ENCODE peak calls at places on chromosomes 5 and 9, in five cellular contexts. R is A549, V is OCI-LY7, U is IMR-90, M is tibial artery. Z is an unnamed sample. For H3K4me1, the result is how much of the 10 kb centered on the place peaks cover.

GRCh38 chr9:134564431-134565170 is 77.0 kb upstream of the COL5A1 start:
- DNase-seq in R (no peak), V (no peak), U (peak), M (no peak), Z (peak)

GRCh38 chr9:133050781-133051180 is 11.0 kb upstream of the CEL start:
- DNase-seq in R (no peak), V (no peak), U (no peak), M (no peak), Z (no peak)

GRCh38 chr5:87829214-87829551 is 416.5 kb upstream of the CCNH start:
- DNase-seq in R (peak), V (no peak), U (no peak), M (peak), Z (no peak)

GRCh38 chr9:116234091-116234490 is 80.5 kb downstream of the PAPPA start:
- DNase-seq in R (peak), V (no peak), U (peak), M (no peak), Z (no peak)

GRCh38 chr5:133977858-133978257 is 9.4 kb upstream of the C5orf15 start:
- DNase-seq in R (no peak), V (no peak), U (peak), M (no peak), Z (no peak)

GRCh38 chr5:130981663-130982062 is 183.4 kb downstream of the HINT1 start:
- DNase-seq in R (no peak), V (no peak), U (no peak), M (no peak), Z (no peak)

GRCh38 chr5:32710859-32711692 is at the start of gene NPR3:
- DNase-seq in R (peak), V (no peak), U (peak), M (peak), Z (no peak)

GRCh38 chr5:78472469-78473106 is 112.2 kb downstream of the SCAMP1 start:
- DNase-seq in R (no peak), V (peak), U (no peak), M (no peak), Z (no peak)

GRCh38 chr5:149937610-149938009 is 7.0 kb downstream of the PDE6A start:
- DNase-seq in R (peak), V (no peak), U (no peak), M (no peak), Z (no peak)

GRCh38 chr9:76581752-76582151 is 122.8 kb downstream of the GCNT1 start:
- DNase-seq in R (no peak), V (no peak), U (no peak), M (no peak), Z (no peak)

GRCh38 chr5:154271466-154271865 is 80.9 kb downstream of the GALNT10 start:
- DNase-seq in R (no peak), V (no peak), U (no peak), M (no peak), Z (peak)

GRCh38 chr5:154778534-154778933 is 23.4 kb downstream of the LARP1 start:
- DNase-seq in R (no peak), V (no peak), U (no peak), M (no peak), Z (no peak)

GRCh38 chr9:18973348-18973747 is 59.7 kb downstream of the SAXO1 start:
- DNase-seq in R (no peak), V (no peak), U (no peak), M (no peak), Z (no peak)

GRCh38 chr9:77014597-77015263 is 4.7 kb upstream of the FOXB2 start:
- DNase-seq in R (no peak), V (no peak), U (no peak), M (no peak), Z (no peak)

GRCh38 chr5:176596689-176597416 is 13.1 kb downstream of the GPRIN1 start:
- DNase-seq in R (no peak), V (peak), U (no peak), M (no peak), Z (no peak)

GRCh38 chr5:138725885-138726457 is 27.3 kb upstream of the CTNNA1 start:
- DNase-seq in R (no peak), V (no peak), U (no peak), M (no peak), Z (no peak)

GRCh38 chr9:106678273-106678672 is 184.7 kb upstream of the ZNF462 start:
- DNase-seq in R (no peak), V (no peak), U (no peak), M (no peak), Z (no peak)

GRCh38 chr5:128406863-128407262 is 131.2 kb downstream of the FBN2 start:
- DNase-seq in R (no peak), V (no peak), U (peak), M (no peak), Z (no peak)

GRCh38 chr5:139462582-139463276 is at the start of gene ECSCR:
- DNase-seq in R (no peak), V (no peak), U (no peak), M (no peak), Z (no peak)

GRCh38 chr5:998276-998974 is 10.2 kb upstream of the NKD2 start:
- DNase-seq in R (no peak), V (no peak), U (no peak), M (peak), Z (no peak)

GRCh38 chr5:73480500-73480899 is 17.7 kb upstream of the BTF3 start:
- DNase-seq in R (no peak), V (no peak), U (no peak), M (no peak), Z (no peak)

GRCh38 chr5:146862641-146863040 is 15.9 kb downstream of the PPP2R2B start:
- DNase-seq in R (no peak), V (no peak), U (no peak), M (no peak), Z (no peak)

GRCh38 chr9:116859763-116860162 is 172.7 kb downstream of the TRIM32 start:
- DNase-seq in R (no peak), V (no peak), U (no peak), M (no peak), Z (no peak)

GRCh38 chr9:136103651-136104487 is 8.8 kb upstream of the NACC2 start:
- DNase-seq in R (no peak), V (peak), U (no peak), M (no peak), Z (no peak)

GRCh38 chr5:111495159-111495558 is 17.2 kb downstream of the STARD4 start:
- DNase-seq in R (no peak), V (no peak), U (no peak), M (no peak), Z (no peak)

GRCh38 chr5:13250450-13251291 is 693.8 kb downstream of the DNAH5 start:
- DNase-seq in R (peak), V (peak), U (peak), M (no peak), Z (no peak)

GRCh38 chr5:57676228-57677098 is 193.9 kb upstream of the ACTBL2 start:
- DNase-seq in R (no peak), V (no peak), U (peak), M (no peak), Z (no peak)

GRCh38 chr9:84436386-84437114 is 96.0 kb upstream of the SLC28A3 start:
- DNase-seq in R (no peak), V (no peak), U (no peak), M (no peak), Z (no peak)

GRCh38 chr9:96817973-96818372 is 36.3 kb downstream of the ZNF782 start:
- DNase-seq in R (no peak), V (no peak), U (no peak), M (no peak), Z (no peak)

GRCh38 chr9:90659626-90660364 is 17.2 kb upstream of the DIRAS2 start:
- DNase-seq in R (no peak), V (no peak), U (peak), M (no peak), Z (no peak)

GRCh38 chr5:20649966-20650365 is 662.0 kb upstream of the CDH18 start:
- DNase-seq in R (no peak), V (no peak), U (no peak), M (no peak), Z (no peak)

GRCh38 chr5:15821506-15821905 is 321.5 kb downstream of the FBXL7 start:
- DNase-seq in R (no peak), V (no peak), U (peak), M (no peak), Z (no peak)

GRCh38 chr9:85508616-85509015 is 233.1 kb downstream of the AGTPBP1 start:
- DNase-seq in R (peak), V (no peak), U (no peak), M (no peak), Z (no peak)

GRCh38 chr5:129781594-129781993 is 33.7 kb downstream of the MINAR2 start:
- DNase-seq in R (no peak), V (no peak), U (no peak), M (no peak), Z (no peak)

GRCh38 chr5:140093866-140094265 is 20.0 kb upstream of the PURA start:
- DNase-seq in R (no peak), V (no peak), U (no peak), M (no peak), Z (no peak)

GRCh38 chr5:129241755-129242154 is 147.2 kb downstream of the ISOC1 start:
- DNase-seq in R (no peak), V (no peak), U (no peak), M (no peak), Z (no peak)

GRCh38 chr5:65774346-65774745 is 52.3 kb downstream of the NLN start:
- DNase-seq in R (no peak), V (no peak), U (peak), M (no peak), Z (no peak)

GRCh38 chr5:66596791-66597757 is 881 bp downstream of the MAST4 start:
- DNase-seq in R (peak), V (peak), U (no peak), M (no peak), Z (no peak)

GRCh38 chr9:121652838-121653231 is 1.4 kb downstream of the DAB2IP start:
- DNase-seq in R (no peak), V (no peak), U (no peak), M (no peak), Z (no peak)
- H3K4me1 ChIP-seq in R (under half), V (under half), U (under half), M (under half), Z (under half)

DNA sequence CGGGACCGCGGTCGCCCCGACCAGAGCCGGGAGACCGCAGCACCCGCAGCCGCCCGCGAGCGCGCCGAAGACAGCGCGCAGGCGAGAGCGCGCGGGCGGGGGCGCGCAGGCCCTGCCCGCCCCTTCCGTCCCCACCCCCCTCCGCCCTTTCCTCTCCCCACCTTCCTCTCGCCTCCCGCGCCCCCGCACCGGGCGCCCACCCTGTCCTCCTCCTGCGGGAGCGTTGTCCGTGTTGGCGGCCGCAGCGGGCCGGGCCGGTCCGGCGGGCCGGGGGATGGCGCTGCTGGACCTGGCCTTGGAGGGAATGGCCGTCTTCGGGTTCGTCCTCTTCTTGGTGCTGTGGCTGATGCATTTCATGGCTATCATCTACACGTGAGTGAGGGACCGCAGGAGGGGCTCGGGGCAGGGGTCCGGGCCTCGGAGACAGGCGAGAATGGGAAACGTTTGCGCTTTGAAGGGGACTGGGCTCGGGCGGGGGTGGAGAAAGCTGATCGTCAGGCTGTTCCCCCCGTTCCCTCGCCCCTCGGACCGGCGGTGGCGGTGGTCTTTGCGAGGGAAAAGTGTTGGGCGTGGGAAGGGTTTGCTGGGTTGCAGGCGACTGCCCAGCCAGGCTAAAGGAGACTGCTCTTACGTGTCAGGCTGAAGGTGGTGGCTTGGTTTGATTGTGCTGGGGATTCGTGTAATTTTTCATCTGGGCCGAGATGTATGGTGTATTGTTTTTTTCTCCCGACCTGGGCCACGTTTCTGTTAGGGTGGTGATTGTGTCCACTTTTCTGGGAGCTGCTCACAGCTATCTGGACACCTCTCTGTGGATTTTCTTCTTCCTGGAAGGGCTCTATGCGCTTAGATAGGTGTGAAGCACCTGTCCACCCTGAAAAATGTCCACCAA is 572 bp downstream of the UGCG start:
- DNase-seq in R (peak), V (no peak), U (no peak), M (peak), Z (peak)
- TF ChIP-seq CTCF in R (peak), V (no peak), U (peak), M (peak), Z (no peak)

GRCh38 chr9:114384836-114385411 is 2.9 kb downstream of the AKNA start:
- DNase-seq in R (no peak), V (no peak), U (no peak), M (no peak), Z (no peak)
- H3K4me1 ChIP-seq in R (under half), V (half or more), U (under half), M (under half), Z (half or more)

DNA sequence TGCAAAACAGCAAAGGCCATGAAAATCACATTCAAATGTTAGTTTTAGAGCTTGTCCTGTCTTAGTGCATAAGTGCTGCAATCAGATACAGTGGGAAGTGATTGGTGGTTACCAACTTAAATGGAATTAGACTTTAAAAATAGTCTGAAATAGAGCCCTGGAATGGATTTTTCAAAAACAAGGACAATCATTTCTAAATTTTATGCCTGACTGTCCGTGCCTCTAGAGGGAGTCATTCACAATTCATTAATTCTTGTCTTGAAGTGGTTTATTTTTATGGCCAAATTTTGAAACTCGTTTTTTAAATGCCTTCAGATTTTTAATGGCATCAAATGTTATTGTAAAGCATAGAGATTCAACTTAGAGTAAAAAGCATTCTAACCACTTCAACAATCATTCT is 561.8 kb upstream of the DAB2 start:
- DNase-seq in R (no peak), V (no peak), U (no peak), M (no peak), Z (no peak)
- TF ChIP-seq CTCF in R (peak), V (peak), U (no peak), M (no peak), Z (no peak)

GRCh38 chr5:161382702-161383101 is 163.8 kb downstream of the GABRB2 start:
- DNase-seq in R (no peak), V (no peak), U (no peak), M (no peak), Z (no peak)
- H3K4me1 ChIP-seq in R (under half), V (under half), U (under half), M (under half), Z (under half)

GRCh38 chr5:3531320-3531986 is 64.2 kb upstream of the IRX1 start:
- DNase-seq in R (no peak), V (no peak), U (no peak), M (no peak), Z (peak)

GRCh38 chr5:3534997-3535396 is 60.6 kb upstream of the IRX1 start:
- DNase-seq in R (no peak), V (no peak), U (no peak), M (no peak), Z (peak)

GRCh38 chr5:3537942-3538341 is 57.7 kb upstream of the IRX1 start:
- DNase-seq in R (no peak), V (no peak), U (no peak), M (no peak), Z (no peak)

GRCh38 chr5:3538886-3539285 is 56.7 kb upstream of the IRX1 start:
- DNase-seq in R (no peak), V (no peak), U (no peak), M (no peak), Z (no peak)

DNA sequence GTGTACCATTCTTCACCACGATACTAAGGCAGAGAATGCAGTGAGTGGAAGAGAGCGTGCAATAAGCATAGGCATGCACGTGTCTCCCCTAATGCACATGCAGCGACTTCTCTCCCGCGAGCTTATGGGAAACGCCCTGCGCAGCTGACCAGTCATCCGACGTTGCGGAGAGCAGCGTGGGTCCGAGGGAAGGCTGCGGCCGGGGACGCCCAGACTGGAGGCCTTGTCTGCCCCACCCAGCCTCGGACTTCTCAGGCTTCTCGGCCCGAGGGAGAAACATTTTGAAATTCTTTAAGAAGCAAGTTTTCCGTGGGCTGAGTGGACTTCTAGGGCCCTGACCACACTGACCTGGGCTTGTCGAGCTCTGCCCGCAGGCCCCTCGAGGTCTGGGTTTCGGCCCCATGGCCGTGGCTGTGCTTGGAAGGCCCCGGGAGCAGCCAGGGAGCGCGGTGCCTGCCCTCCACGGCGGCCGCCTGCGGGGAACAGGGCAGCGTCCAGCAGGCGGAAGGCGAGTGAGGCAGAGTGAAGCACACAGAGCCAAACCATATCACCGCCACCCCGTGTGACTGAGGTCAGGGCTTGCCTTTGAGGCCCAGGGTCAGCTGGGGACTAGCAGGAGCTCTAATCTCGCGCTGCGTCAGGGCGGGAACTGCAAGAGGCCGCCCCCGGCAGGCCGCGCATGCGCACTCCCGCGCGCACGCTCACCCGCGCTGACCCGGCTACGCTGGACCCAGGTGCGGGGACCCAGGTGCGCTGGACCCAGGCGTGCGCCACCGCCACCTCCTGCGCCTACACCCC is 60.0 kb upstream of the IRX1 start:
- DNase-seq in R (no peak), V (no peak), U (no peak), M (no peak), Z (no peak)
- TF ChIP-seq CTCF in R (no peak), V (no peak), U (no peak), M (no peak), Z (no peak)

DNA sequence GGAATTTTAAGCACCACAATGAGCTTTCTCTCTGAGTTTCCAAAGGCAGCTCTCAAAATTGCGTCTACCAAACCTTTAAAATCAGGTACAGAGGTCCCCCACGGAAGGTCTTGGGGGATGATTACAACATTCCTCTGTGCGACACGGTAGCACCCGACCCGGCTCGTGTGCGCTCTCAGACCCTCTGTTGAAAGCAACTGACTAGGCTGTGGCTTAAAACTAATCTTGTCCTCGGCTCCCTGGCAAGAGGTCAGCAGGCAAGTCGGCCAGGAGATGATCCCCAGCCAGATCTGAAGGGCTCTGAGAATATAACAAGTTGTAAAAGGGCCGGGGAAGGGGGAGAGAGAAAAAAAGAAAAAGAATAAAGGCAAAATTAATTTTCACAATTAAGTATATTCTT is 92.6 kb upstream of the LMX1B start:
- DNase-seq in R (no peak), V (no peak), U (no peak), M (peak), Z (no peak)
- H3K4me1 ChIP-seq in R (under half), V (under half), U (under half), M (under half), Z (under half)

GRCh38 chr9:126501383-126502331 is 112.1 kb upstream of the LMX1B start:
- DNase-seq in R (no peak), V (no peak), U (no peak), M (no peak), Z (no peak)
- TF ChIP-seq CTCF in R (no peak), V (no peak), U (no peak), M (no peak), Z (no peak)

DNA sequence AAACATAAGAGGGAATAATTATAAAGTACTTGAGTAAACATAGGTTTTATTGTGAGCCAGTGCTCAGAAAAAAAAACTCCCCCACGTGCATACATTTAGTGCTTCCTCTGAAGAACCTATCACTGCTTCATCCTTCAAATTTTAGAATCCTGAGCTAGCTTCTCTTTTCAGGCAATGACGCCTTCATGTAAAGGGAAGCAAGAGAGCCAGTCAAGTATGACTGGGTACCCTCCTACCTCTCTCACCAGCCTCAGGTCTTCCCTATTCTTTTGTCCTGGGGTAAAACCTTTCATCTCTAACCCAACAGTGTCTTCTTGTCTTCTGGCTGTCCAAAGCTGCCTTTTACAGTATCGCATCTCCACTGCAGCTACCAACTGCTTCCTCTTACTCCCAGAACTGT is 32.0 kb downstream of the PLPP1 start:
- DNase-seq in R (no peak), V (peak), U (no peak), M (no peak), Z (no peak)
- H3K4me1 ChIP-seq in R (under half), V (under half), U (under half), M (under half), Z (under half)